ENCODE peak calls at places on chromosomes 11 and 22, in seven cellular contexts. E is epithelial cell of proximal tubule; O is stromal cell of bone marrow; Q is AG04450; G is stimulated activated CD4-positive, alpha-beta T cell treated with anti-CD3 and anti-CD28 coated beads, TNF-alpha, amount 100 ng/mL, for 1 hour; F is NCI-H146; W is pons. J is an unnamed sample.

GRCh38 chr11:82899957-82900276 is 313 bp downstream of the PRCP start:
- DNase-seq in E (no peak), O (no peak), Q (no peak), G (no peak), F (no peak), W (no peak), J (no peak)

GRCh38 chr11:128422576-128423370 is 164.6 kb downstream of the ETS1 start:
- DNase-seq in E (no peak), O (no peak), Q (no peak), G (peak), F (peak), W (no peak), J (peak)

GRCh38 chr11:108216988-108217387 is 5.5 kb downstream of the NPAT start:
- DNase-seq in E (no peak), O (no peak), Q (no peak), G (no peak), F (no peak), W (no peak), J (no peak)

GRCh38 chr11:2961080-2961479 is 31.0 kb downstream of the NAP1L4 start:
- DNase-seq in E (no peak), O (no peak), Q (no peak), G (no peak), F (no peak), W (no peak), J (no peak)

GRCh38 chr22:47837703-47838102 is 1075.3 kb downstream of the TBC1D22A start:
- DNase-seq in E (no peak), O (no peak), Q (no peak), G (no peak), F (peak), W (no peak), J (no peak)

GRCh38 chr11:35418282-35418846 is 994 bp downstream of the SLC1A2 start:
- DNase-seq in E (no peak), O (no peak), Q (no peak), G (no peak), F (no peak), W (no peak), J (no peak)

GRCh38 chr11:60887531-60887930 is 18.9 kb downstream of the PRPF19 start:
- DNase-seq in E (no peak), O (no peak), Q (no peak), G (no peak), F (peak), W (peak), J (no peak)

GRCh38 chr11:45860348-45860747 is 13.1 kb downstream of the CRY2 start:
- DNase-seq in E (no peak), O (no peak), Q (no peak), G (no peak), F (no peak), W (no peak), J (no peak)

GRCh38 chr22:50702261-50702671 is 29.6 kb downstream of the SHANK3 start:
- DNase-seq in E (no peak), O (no peak), Q (no peak), G (no peak), F (peak), W (no peak), J (no peak)

GRCh38 chr11:15236514-15236913 is 121.8 kb downstream of the INSC start:
- DNase-seq in E (no peak), O (no peak), Q (no peak), G (no peak), F (no peak), W (no peak), J (no peak)

GRCh38 chr22:48968201-48968959 is 859.3 kb downstream of the BRD1 start:
- DNase-seq in E (no peak), O (no peak), Q (no peak), G (no peak), F (peak), W (no peak), J (no peak)

GRCh38 chr22:45905326-45905923 is 71.5 kb downstream of the WNT7B start:
- DNase-seq in E (no peak), O (no peak), Q (no peak), G (no peak), F (peak), W (no peak), J (no peak)

GRCh38 chr22:43088979-43089717 is at the start of gene TTLL1:
- DNase-seq in E (no peak), O (peak), Q (peak), G (peak), F (peak), W (peak), J (peak)

GRCh38 chr11:64887757-64888405 is 9.5 kb upstream of the EHD1 start:
- DNase-seq in E (no peak), O (no peak), Q (no peak), G (peak), F (peak), W (peak), J (peak)

GRCh38 chr11:36432747-36433146 is 77.3 kb downstream of the TRAF6 start:
- DNase-seq in E (no peak), O (no peak), Q (no peak), G (no peak), F (no peak), W (no peak), J (no peak)

GRCh38 chr11:43681543-43681942 is 1.0 kb downstream of the HSD17B12 start:
- DNase-seq in E (no peak), O (no peak), Q (no peak), G (no peak), F (peak), W (no peak), J (no peak)